ENCODE peak calls at places on chromosome 17, in five cellular contexts. K is neuronal stem cell, Z is mesenchymal stem cell, C is H9, O is H1. Q is an unnamed sample.

GRCh38 chr17:56290486-56291118 is 137.3 kb downstream of the ANKFN1 start:
- DNase-seq in K (no peak), O (no peak), Z (peak), C (no peak), Q (no peak)

GRCh38 chr17:42023524-42024349 is 3.8 kb downstream of the NKIRAS2 start:
- DNase-seq in Z (no peak), K (no peak), O (no peak), C (no peak), Q (no peak)

GRCh38 chr17:39920218-39921210 is 2.1 kb upstream of the GSDMB start:
- DNase-seq in K (no peak), C (no peak), O (no peak), Z (no peak), Q (no peak)

GRCh38 chr17:36641331-36641876 is 40.0 kb downstream of the MRM1 start:
- DNase-seq in K (no peak), C (peak), O (peak), Z (no peak), Q (no peak)

GRCh38 chr17:18967806-18968744 is 16.1 kb downstream of the SLC5A10 start:
- DNase-seq in O (no peak), K (no peak), C (no peak), Z (no peak), Q (no peak)

GRCh38 chr17:72025113-72025512 is 95.7 kb upstream of the SOX9 start:
- DNase-seq in C (no peak), Z (no peak), O (no peak), K (no peak), Q (no peak)

GRCh38 chr17:3667366-3668278 is 756 bp downstream of the TAX1BP3 start:
- DNase-seq in Z (peak), K (no peak), C (peak), O (peak), Q (peak)

GRCh38 chr17:32930512-32930911 is 2.6 kb downstream of the TMEM98 start:
- DNase-seq in O (no peak), C (no peak), Z (no peak), K (no peak), Q (no peak)

GRCh38 chr17:78120971-78121800 is 7.4 kb downstream of the TMC6 start:
- DNase-seq in K (no peak), Z (no peak), C (peak), O (no peak), Q (no peak)

GRCh38 chr17:13793951-13794350 is 192.2 kb upstream of the HS3ST3A1 start:
- DNase-seq in K (no peak), O (no peak), C (no peak), Z (no peak), Q (no peak)

GRCh38 chr17:74749262-74750038 is 1.0 kb downstream of the NHERF1 start:
- DNase-seq in C (no peak), K (no peak), O (no peak), Z (peak), Q (no peak)

GRCh38 chr17:61309857-61310256 is 89.8 kb upstream of the TBX2 start:
- DNase-seq in C (no peak), O (no peak), K (no peak), Z (peak), Q (peak)

GRCh38 chr17:42783062-42783777 is 2.8 kb downstream of the WNK4 start:
- DNase-seq in C (no peak), K (no peak), Z (peak), O (no peak), Q (peak)

GRCh38 chr17:74671031-74671771 is 41.5 kb downstream of the CD300LF start:
- DNase-seq in Z (peak), K (peak), C (peak), O (peak), Q (peak)

GRCh38 chr17:49875690-49876089 is 27.8 kb upstream of the TAC4 start:
- DNase-seq in O (no peak), C (peak), K (no peak), Z (no peak), Q (no peak)

GRCh38 chr17:74267579-74267978 is 6.5 kb upstream of the DNAI2 start:
- DNase-seq in O (no peak), K (no peak), Z (no peak), C (no peak), Q (no peak)

GRCh38 chr17:78670850-78671291 is 93.7 kb upstream of the DNAH17 start:
- DNase-seq in Z (no peak), C (no peak), O (no peak), K (no peak), Q (no peak)

GRCh38 chr17:60392845-60393702 is 1.1 kb upstream of the USP32 start:
- DNase-seq in Z (peak), C (no peak), O (no peak), K (no peak), Q (peak)

GRCh38 chr17:83106913-83107655 is 27.7 kb downstream of the METRNL start:
- DNase-seq in Z (no peak), C (no peak), K (no peak), O (no peak), Q (no peak)

GRCh38 chr17:6938637-6939036 is 57.2 kb upstream of the ALOX12 start:
- DNase-seq in Z (no peak), O (no peak), C (no peak), K (no peak), Q (no peak)

GRCh38 chr17:35849469-35850348 is 19.0 kb downstream of the HEATR9 start:
- DNase-seq in O (peak), Z (peak), C (peak), K (peak), Q (peak)

GRCh38 chr17:10616502-10617119 is 40.5 kb downstream of the MYH3 start:
- DNase-seq in O (peak), Z (peak), K (peak), C (peak), Q (peak)

GRCh38 chr17:6448473-6448872 is 4.2 kb downstream of the PIMREG start:
- DNase-seq in C (no peak), K (no peak), O (no peak), Z (no peak), Q (no peak)

GRCh38 chr17:9979463-9979995 is 74.5 kb upstream of the RCVRN start:
- DNase-seq in O (no peak), C (no peak), K (no peak), Z (no peak), Q (peak)

GRCh38 chr17:7029659-7030058 is 6.2 kb upstream of the SLC16A13 start:
- DNase-seq in C (no peak), O (no peak), Z (no peak), K (no peak), Q (no peak)

GRCh38 chr17:48335858-48336500 is 94.0 kb downstream of the SKAP1 start:
- DNase-seq in C (no peak), K (peak), Z (peak), O (no peak), Q (peak)

GRCh38 chr17:69810326-69811035 is 264.5 kb upstream of the KCNJ16 start:
- DNase-seq in O (no peak), Z (no peak), C (no peak), K (no peak), Q (no peak)

GRCh38 chr17:57898487-57899311 is 48.9 kb upstream of the MRPS23 start:
- DNase-seq in K (peak), C (peak), Z (peak), O (peak), Q (peak)

GRCh38 chr17:7747586-7747985 is 30.0 kb downstream of the DNAH2 start:
- DNase-seq in Z (peak), O (no peak), K (no peak), C (no peak), Q (peak)

GRCh38 chr17:68511254-68511670 is 968 bp upstream of the PRKAR1A start:
- DNase-seq in C (no peak), Z (peak), O (no peak), K (no peak), Q (no peak)

GRCh38 chr17:57672205-57672632 is 72.9 kb downstream of the CCDC182 start:
- DNase-seq in Z (no peak), K (no peak), C (no peak), O (no peak), Q (peak)

GRCh38 chr17:10013360-10014112 is 108.5 kb upstream of the RCVRN start:
- DNase-seq in C (no peak), K (no peak), Z (peak), O (no peak), Q (peak)

GRCh38 chr17:58364270-58364942 is 12.4 kb upstream of the SUPT4H1 start:
- DNase-seq in C (no peak), O (no peak), Z (no peak), K (no peak), Q (no peak)

GRCh38 chr17:34318474-34318873 is 761 bp upstream of the CCL8 start:
- DNase-seq in C (peak), O (peak), Z (no peak), K (no peak), Q (no peak)

GRCh38 chr17:77208217-77208808 is 67.5 kb downstream of the SEC14L1 start:
- DNase-seq in C (no peak), Z (peak), K (no peak), O (no peak), Q (peak)

GRCh38 chr17:31175237-31175636 is 80.5 kb downstream of the NF1 start:
- DNase-seq in O (no peak), K (no peak), Z (no peak), C (no peak), Q (no peak)

GRCh38 chr17:74356640-74357465 is 4.8 kb downstream of the BTBD17 start:
- DNase-seq in O (no peak), Z (no peak), C (peak), K (no peak), Q (no peak)

GRCh38 chr17:42311240-42312034 is 23.1 kb downstream of the STAT5A start:
- DNase-seq in Z (peak), C (peak), O (no peak), K (no peak), Q (peak)

GRCh38 chr17:82095777-82096708 is 2.0 kb downstream of the FASN start:
- DNase-seq in C (no peak), O (no peak), K (no peak), Z (no peak), Q (no peak)
- H3K23ac ChIP-seq in C (no peak), O (no peak), K (peak), Z (peak), Q (peak)

GRCh38 chr17:924711-925480 is 54.7 kb downstream of the NXN start:
- DNase-seq in C (peak), K (no peak), O (no peak), Z (no peak), Q (no peak)
- H3K23ac ChIP-seq in C (no peak), K (no peak), O (no peak), Z (no peak), Q (no peak)

GRCh38 chr17:66831383-66832220 is 3.3 kb upstream of the CACNG5 start:
- DNase-seq in Z (no peak), O (no peak), K (no peak), C (no peak), Q (no peak)
- H3K23ac ChIP-seq in Z (no peak), O (no peak), K (no peak), C (no peak), Q (no peak)

DNA sequence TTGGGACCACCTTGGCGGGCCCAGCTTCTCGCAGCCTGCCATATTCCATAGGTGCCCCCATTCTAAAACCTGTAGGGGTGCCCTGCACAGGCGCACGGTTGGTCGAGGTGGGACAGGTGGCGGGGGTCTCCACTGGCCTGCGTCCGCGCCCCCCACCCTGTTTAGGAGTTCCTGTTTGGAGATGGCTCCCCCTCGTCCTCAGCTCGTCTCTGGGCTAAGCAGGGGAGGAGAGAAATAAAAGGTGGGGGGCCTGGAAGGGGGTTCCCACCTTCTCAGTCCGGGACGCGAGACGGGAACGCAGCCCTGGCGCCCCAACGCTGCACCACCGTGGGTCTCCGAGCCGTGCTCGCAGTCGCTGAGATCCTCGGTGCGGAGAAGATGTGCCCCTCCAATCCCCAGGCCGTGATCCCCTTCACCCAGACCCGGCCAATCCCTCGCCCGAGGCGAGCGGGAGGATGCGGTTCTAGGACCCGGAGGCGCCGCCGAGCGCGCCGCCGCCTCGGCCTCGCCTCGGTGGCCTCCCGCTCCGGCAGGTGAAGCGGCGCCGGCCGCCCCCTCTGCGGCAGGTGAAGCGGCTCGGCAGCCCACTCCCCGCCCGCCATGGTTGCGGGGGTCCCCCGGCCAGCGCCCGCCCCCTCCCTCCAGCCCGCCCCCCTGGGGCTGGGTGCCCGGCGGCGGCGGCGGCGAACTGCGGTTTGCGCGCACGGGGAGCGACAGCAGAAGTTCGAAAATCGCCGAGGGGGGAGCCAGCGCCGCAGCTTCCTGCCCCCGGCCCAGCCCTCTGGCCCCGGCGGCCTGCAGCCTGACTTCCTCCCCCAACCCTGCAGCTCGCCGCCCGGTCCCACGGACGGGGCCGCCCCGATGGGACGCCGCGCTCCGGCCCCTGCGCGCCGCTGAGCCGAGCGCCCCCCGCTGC is at the start of gene FMNL1:
- DNase-seq in Z (no peak), O (peak), C (no peak), K (no peak), Q (no peak)
- H3K23ac ChIP-seq in Z (no peak), O (no peak), C (no peak), K (peak), Q (no peak)

DNA sequence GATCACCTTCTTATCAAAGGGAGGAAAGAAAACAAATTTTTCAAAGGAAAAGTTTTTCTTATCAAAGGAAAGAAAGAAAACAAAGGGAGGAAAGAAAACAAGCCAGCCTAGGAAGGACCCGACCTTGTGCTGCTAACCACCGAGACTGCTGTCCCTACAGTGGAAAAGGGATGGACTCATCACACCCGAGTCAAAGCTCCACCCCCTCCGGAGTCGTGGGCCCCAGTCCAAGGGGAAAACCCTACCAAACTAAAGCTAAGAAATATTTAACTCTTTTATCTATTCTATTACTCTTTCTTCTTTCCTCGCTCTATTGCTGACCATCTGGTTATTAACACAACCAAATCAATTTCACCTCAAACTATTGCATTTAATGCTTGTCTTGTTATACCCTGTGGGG is 6.1 kb upstream of the ENDOV start:
- DNase-seq in Z (no peak), C (no peak), K (no peak), O (no peak), Q (no peak)
- H3K23ac ChIP-seq in Z (no peak), C (no peak), K (no peak), O (no peak), Q (no peak)

GRCh38 chr17:17492085-17492484 is 4.1 kb downstream of the RASD1 start:
- DNase-seq in Z (no peak), O (no peak), C (no peak), K (no peak), Q (no peak)
- H3K23ac ChIP-seq in Z (no peak), O (no peak), C (no peak), K (no peak), Q (no peak)

GRCh38 chr17:4967539-4968165 is at the start of gene SPAG7:
- DNase-seq in K (peak), O (peak), Z (peak), C (peak), Q (peak)
- H3K23ac ChIP-seq in K (peak), O (no peak), Z (peak), C (no peak), Q (peak)

GRCh38 chr17:81589612-81590011 is 37.5 kb upstream of the FAAP100 start:
- DNase-seq in O (no peak), K (no peak), C (no peak), Z (no peak), Q (no peak)
- H3K23ac ChIP-seq in O (no peak), K (no peak), C (no peak), Z (no peak), Q (no peak)

GRCh38 chr17:82021728-82022309 is 859 bp downstream of the CENPX start:
- DNase-seq in K (no peak), C (no peak), O (no peak), Z (peak), Q (no peak)
- H3K23ac ChIP-seq in K (peak), C (no peak), O (no peak), Z (no peak), Q (peak)

Q was measured in IMR-90.